ENCODE peak calls at places on chromosomes 2 and 18, in five cellular contexts. One of them, this sample, is unnamed. For H3K4me1, the result is how much of the 10 kb centered on the place peaks cover.

GRCh38 chr18:69727912-69728572 is 219.6 kb downstream of the CD226 start:
- DNase-seq in uterus: no peak
- DNase-seq in body of pancreas: no peak
- DNase-seq in HCT116: no peak
- DNase-seq in heart left ventricle: no peak
- DNase-seq in this sample: no peak

GRCh38 chr18:49258938-49259337 is 201.5 kb downstream of the DYM start:
- DNase-seq in uterus: no peak
- DNase-seq in heart left ventricle: no peak
- DNase-seq in body of pancreas: no peak
- DNase-seq in HCT116: no peak
- DNase-seq in this sample: no peak

GRCh38 chr2:222706616-222707015 is 35.2 kb downstream of the MOGAT1 start:
- DNase-seq in body of pancreas: no peak
- DNase-seq in heart left ventricle: no peak
- DNase-seq in HCT116: no peak
- DNase-seq in uterus: no peak
- DNase-seq in this sample: no peak

GRCh38 chr18:46174317-46175039 is 70.3 kb downstream of the HAUS1 start:
- DNase-seq in HCT116: no peak
- DNase-seq in body of pancreas: peak
- DNase-seq in heart left ventricle: peak
- DNase-seq in uterus: peak
- DNase-seq in this sample: peak

GRCh38 chr2:45607701-45608100 is 3.4 kb downstream of the SRBD1 start:
- DNase-seq in heart left ventricle: no peak
- DNase-seq in body of pancreas: no peak
- DNase-seq in HCT116: peak
- DNase-seq in uterus: no peak
- DNase-seq in this sample: no peak

GRCh38 chr18:26487437-26487836 is 60.9 kb downstream of the KCTD1 start:
- DNase-seq in heart left ventricle: no peak
- DNase-seq in uterus: no peak
- DNase-seq in HCT116: no peak
- DNase-seq in body of pancreas: no peak
- DNase-seq in this sample: no peak

GRCh38 chr2:158718851-158719250 is 76.3 kb upstream of the DAPL1 start:
- DNase-seq in uterus: no peak
- DNase-seq in heart left ventricle: no peak
- DNase-seq in HCT116: no peak
- DNase-seq in body of pancreas: no peak
- DNase-seq in this sample: no peak

GRCh38 chr2:231371430-231372054 is 24.0 kb upstream of the B3GNT7 start:
- DNase-seq in heart left ventricle: no peak
- DNase-seq in HCT116: no peak
- DNase-seq in uterus: no peak
- DNase-seq in body of pancreas: no peak
- DNase-seq in this sample: no peak

GRCh38 chr2:1995987-1996386 is 251.7 kb upstream of the PXDN start:
- DNase-seq in heart left ventricle: no peak
- DNase-seq in HCT116: no peak
- DNase-seq in body of pancreas: no peak
- DNase-seq in uterus: no peak
- DNase-seq in this sample: no peak

GRCh38 chr2:88307817-88308216 is 137.7 kb downstream of the THNSL2 start:
- DNase-seq in heart left ventricle: no peak
- DNase-seq in HCT116: peak
- DNase-seq in uterus: no peak
- DNase-seq in body of pancreas: no peak
- DNase-seq in this sample: no peak

GRCh38 chr2:230230087-230230486 is 4.6 kb downstream of the SP140 start:
- DNase-seq in heart left ventricle: no peak
- DNase-seq in body of pancreas: no peak
- DNase-seq in HCT116: no peak
- DNase-seq in uterus: no peak
- DNase-seq in this sample: no peak

GRCh38 chr18:66874375-66874774 is 270.5 kb upstream of the CDH19 start:
- DNase-seq in heart left ventricle: no peak
- DNase-seq in HCT116: no peak
- DNase-seq in body of pancreas: no peak
- DNase-seq in uterus: no peak
- DNase-seq in this sample: no peak

GRCh38 chr2:25996844-25997243 is 14.5 kb upstream of the KIF3C start:
- DNase-seq in uterus: no peak
- DNase-seq in HCT116: no peak
- DNase-seq in heart left ventricle: no peak
- DNase-seq in body of pancreas: no peak
- DNase-seq in this sample: no peak

GRCh38 chr2:105644174-105644980 is 100.3 kb upstream of the NCK2 start:
- DNase-seq in heart left ventricle: no peak
- DNase-seq in HCT116: no peak
- DNase-seq in body of pancreas: no peak
- DNase-seq in uterus: no peak
- DNase-seq in this sample: no peak

GRCh38 chr2:86765308-86765695 is 25.4 kb downstream of the CD8A start:
- DNase-seq in HCT116: no peak
- DNase-seq in heart left ventricle: no peak
- DNase-seq in uterus: no peak
- DNase-seq in body of pancreas: no peak
- DNase-seq in this sample: no peak

GRCh38 chr2:126634273-126634861 is 21.6 kb upstream of the GYPC start:
- DNase-seq in HCT116: peak
- DNase-seq in heart left ventricle: no peak
- DNase-seq in body of pancreas: no peak
- DNase-seq in uterus: no peak
- DNase-seq in this sample: no peak

GRCh38 chr2:70708376-70709199 is 59.4 kb downstream of the ADD2 start:
- DNase-seq in HCT116: no peak
- DNase-seq in body of pancreas: no peak
- DNase-seq in heart left ventricle: no peak
- DNase-seq in uterus: no peak
- DNase-seq in this sample: no peak

GRCh38 chr18:73043231-73044000 is 175.6 kb upstream of the NETO1 start:
- DNase-seq in HCT116: no peak
- DNase-seq in uterus: no peak
- DNase-seq in body of pancreas: no peak
- DNase-seq in heart left ventricle: no peak
- DNase-seq in this sample: no peak

GRCh38 chr2:60517441-60517840 is 36.0 kb downstream of the BCL11A start:
- DNase-seq in HCT116: no peak
- DNase-seq in heart left ventricle: no peak
- DNase-seq in body of pancreas: no peak
- DNase-seq in uterus: no peak
- DNase-seq in this sample: no peak

GRCh38 chr2:60516383-60516811 is 37.1 kb downstream of the BCL11A start:
- DNase-seq in HCT116: no peak
- DNase-seq in uterus: peak
- DNase-seq in heart left ventricle: no peak
- DNase-seq in body of pancreas: no peak
- DNase-seq in this sample: no peak

GRCh38 chr2:60516826-60517225 is 36.6 kb downstream of the BCL11A start:
- DNase-seq in body of pancreas: no peak
- DNase-seq in heart left ventricle: no peak
- DNase-seq in uterus: no peak
- DNase-seq in HCT116: no peak
- DNase-seq in this sample: no peak

GRCh38 chr2:60514886-60515407 is 38.5 kb downstream of the BCL11A start:
- DNase-seq in uterus: no peak
- DNase-seq in body of pancreas: no peak
- DNase-seq in heart left ventricle: no peak
- DNase-seq in HCT116: no peak
- DNase-seq in this sample: no peak

DNA sequence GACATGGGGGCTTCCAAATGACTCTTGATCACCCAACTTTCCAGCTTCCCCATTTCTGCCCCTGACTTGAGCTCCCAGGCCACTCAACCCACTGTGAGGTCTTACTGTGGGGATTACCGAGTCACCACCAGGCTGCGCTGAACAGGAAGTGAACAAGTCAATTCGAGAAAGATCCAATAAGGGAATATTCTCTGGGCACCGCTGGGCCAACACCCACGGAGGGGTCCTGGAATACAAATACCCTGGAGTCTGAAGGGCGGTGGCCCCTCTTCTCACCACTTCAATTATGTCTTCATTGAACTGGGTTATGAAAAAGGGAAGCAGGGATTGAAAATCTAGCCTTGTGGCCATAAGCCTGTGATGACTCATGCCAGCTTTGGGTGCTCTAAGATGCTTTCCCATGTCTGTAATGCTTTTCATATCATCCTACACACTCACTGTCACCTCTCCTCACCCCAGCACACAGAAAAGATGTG is 37.7 kb downstream of the BCL11A start:
- DNase-seq in heart left ventricle: no peak
- DNase-seq in HCT116: no peak
- DNase-seq in uterus: no peak
- DNase-seq in body of pancreas: peak
- DNase-seq in this sample: no peak
- H3K4me1 ChIP-seq in heart left ventricle: under half
- H3K4me1 ChIP-seq in HCT116: under half
- H3K4me1 ChIP-seq in uterus: under half
- H3K4me1 ChIP-seq in body of pancreas: under half
- H3K4me1 ChIP-seq in this sample: under half

GRCh38 chr18:77068890-77069312 is 63.7 kb downstream of the MBP start:
- DNase-seq in body of pancreas: no peak
- DNase-seq in uterus: no peak
- DNase-seq in HCT116: no peak
- DNase-seq in heart left ventricle: no peak
- DNase-seq in this sample: no peak

GRCh38 chr18:77066689-77067088 is 65.9 kb downstream of the MBP start:
- DNase-seq in heart left ventricle: no peak
- DNase-seq in HCT116: no peak
- DNase-seq in uterus: no peak
- DNase-seq in body of pancreas: no peak
- DNase-seq in this sample: no peak

GRCh38 chr18:77066101-77066500 is 66.5 kb downstream of the MBP start:
- DNase-seq in HCT116: no peak
- DNase-seq in heart left ventricle: no peak
- DNase-seq in body of pancreas: no peak
- DNase-seq in uterus: no peak
- DNase-seq in this sample: no peak

GRCh38 chr18:77068321-77068841 is 64.2 kb downstream of the MBP start:
- DNase-seq in body of pancreas: peak
- DNase-seq in uterus: no peak
- DNase-seq in heart left ventricle: no peak
- DNase-seq in HCT116: no peak
- DNase-seq in this sample: no peak

DNA sequence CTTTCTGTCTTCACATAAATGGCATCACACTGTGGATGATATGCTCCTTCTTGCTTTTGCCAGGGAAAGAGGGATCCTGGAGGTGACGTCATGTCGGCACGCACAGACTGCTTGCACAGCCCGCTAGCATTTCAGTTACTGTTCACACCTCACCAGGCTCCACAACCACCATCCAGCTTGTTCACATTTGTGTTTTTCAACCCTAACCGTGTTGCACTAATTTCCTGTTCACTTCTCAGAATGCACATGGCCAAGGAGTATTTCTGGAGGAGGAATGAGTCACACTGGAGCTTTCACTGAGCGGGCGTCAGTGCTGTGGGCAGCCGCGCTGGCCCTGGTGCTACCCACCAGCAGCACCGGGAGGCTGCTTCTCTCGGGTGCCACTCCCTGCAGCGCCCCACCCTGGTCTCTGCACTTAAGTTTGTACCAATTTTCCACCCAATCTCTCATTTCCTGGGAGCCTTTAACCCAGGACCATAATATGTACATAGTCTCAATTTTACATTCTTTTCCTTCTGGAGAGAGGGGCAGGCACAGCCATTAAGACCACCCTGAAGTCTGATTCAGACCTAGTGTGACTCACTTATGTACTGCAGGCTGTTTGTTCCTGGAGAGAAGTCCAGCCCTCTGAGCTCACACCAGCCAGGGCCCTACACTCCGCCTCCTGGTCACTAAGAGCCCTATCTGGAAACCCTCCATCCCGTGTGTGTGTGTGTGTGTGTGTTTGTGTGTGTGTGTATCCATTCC is 65.1 kb downstream of the MBP start:
- DNase-seq in heart left ventricle: no peak
- DNase-seq in HCT116: peak
- DNase-seq in body of pancreas: peak
- DNase-seq in uterus: peak
- DNase-seq in this sample: peak
- TF ChIP-seq POLR2A in heart left ventricle: no peak
- TF ChIP-seq POLR2A in HCT116: no peak
- TF ChIP-seq POLR2A in body of pancreas: no peak
- TF ChIP-seq POLR2A in uterus: no peak
- TF ChIP-seq POLR2A in this sample: peak

GRCh38 chr2:240996161-240996833 is 2.1 kb upstream of the SNED1 start:
- DNase-seq in uterus: no peak
- DNase-seq in heart left ventricle: peak
- DNase-seq in body of pancreas: peak
- DNase-seq in HCT116: no peak
- DNase-seq in this sample: no peak

GRCh38 chr2:240996834-240997140 is 1.6 kb upstream of the SNED1 start:
- DNase-seq in heart left ventricle: peak
- DNase-seq in uterus: no peak
- DNase-seq in HCT116: no peak
- DNase-seq in body of pancreas: no peak
- DNase-seq in this sample: no peak

GRCh38 chr2:240998706-240999000 is 235 bp downstream of the SNED1 start:
- DNase-seq in HCT116: no peak
- DNase-seq in body of pancreas: no peak
- DNase-seq in uterus: no peak
- DNase-seq in heart left ventricle: no peak
- DNase-seq in this sample: no peak

GRCh38 chr2:240997856-240998705 is at the start of gene SNED1:
- DNase-seq in HCT116: peak
- DNase-seq in uterus: peak
- DNase-seq in body of pancreas: peak
- DNase-seq in heart left ventricle: peak
- DNase-seq in this sample: peak

GRCh38 chr2:240997141-240997855 is 1.1 kb upstream of the SNED1 start:
- DNase-seq in body of pancreas: peak
- DNase-seq in uterus: peak
- DNase-seq in HCT116: no peak
- DNase-seq in heart left ventricle: peak
- DNase-seq in this sample: peak
- H3K4me3 ChIP-seq in body of pancreas: no peak
- H3K4me3 ChIP-seq in uterus: peak
- H3K4me3 ChIP-seq in HCT116: no peak
- H3K4me3 ChIP-seq in heart left ventricle: no peak
- H3K4me3 ChIP-seq in this sample: peak

GRCh38 chr2:203580846-203581245 is 45.7 kb upstream of the RAPH1 start:
- DNase-seq in heart left ventricle: no peak
- DNase-seq in HCT116: no peak
- DNase-seq in body of pancreas: no peak
- DNase-seq in uterus: no peak
- DNase-seq in this sample: no peak

GRCh38 chr2:203582468-203582867 is 47.4 kb upstream of the RAPH1 start:
- DNase-seq in HCT116: no peak
- DNase-seq in body of pancreas: no peak
- DNase-seq in uterus: no peak
- DNase-seq in heart left ventricle: peak
- DNase-seq in this sample: no peak

GRCh38 chr2:203578511-203579130 is 43.5 kb upstream of the RAPH1 start:
- DNase-seq in heart left ventricle: no peak
- DNase-seq in body of pancreas: peak
- DNase-seq in uterus: no peak
- DNase-seq in HCT116: no peak
- DNase-seq in this sample: no peak

GRCh38 chr2:203579131-203579643 is 44.1 kb upstream of the RAPH1 start:
- DNase-seq in HCT116: peak
- DNase-seq in body of pancreas: peak
- DNase-seq in uterus: no peak
- DNase-seq in heart left ventricle: no peak
- DNase-seq in this sample: peak

GRCh38 chr2:203579730-203580129 is 44.6 kb upstream of the RAPH1 start:
- DNase-seq in HCT116: no peak
- DNase-seq in body of pancreas: no peak
- DNase-seq in uterus: no peak
- DNase-seq in heart left ventricle: no peak
- DNase-seq in this sample: no peak
- H3K4me1 ChIP-seq in HCT116: under half
- H3K4me1 ChIP-seq in body of pancreas: under half
- H3K4me1 ChIP-seq in uterus: under half
- H3K4me1 ChIP-seq in heart left ventricle: under half
- H3K4me1 ChIP-seq in this sample: under half

This sample was measured in gastrocnemius medialis.